ENCODE peak calls at places on chromosomes 3 and 15, in seven cellular contexts. One of them, this sample, is unnamed.
A peak's percentile ranks its signal among the peaks of the same experiment; 100 is the strongest.

GRCh38 chr3:42070089-42070885 is 20.9 kb upstream of the TRAK1 start:
- DNase-seq in cardiac septum: no peak
- DNase-seq in CD8-positive, alpha-beta T cell: no peak
- DNase-seq in AG09309: no peak
- DNase-seq in ELF-1: no peak
- DNase-seq in NCI-H510A: no peak
- DNase-seq in Caki2: no peak
- DNase-seq in this sample: no peak

GRCh38 chr15:37880009-37880834 is 54.2 kb upstream of the TMCO5A start:
- DNase-seq in cardiac septum: no peak
- DNase-seq in CD8-positive, alpha-beta T cell: no peak
- DNase-seq in AG09309: no peak
- DNase-seq in ELF-1: peak; percentile 17
- DNase-seq in NCI-H510A: no peak
- DNase-seq in Caki2: peak; percentile 50
- DNase-seq in this sample: no peak

GRCh38 chr3:38500688-38501417 is 4.7 kb downstream of the EXOG start:
- DNase-seq in cardiac septum: no peak
- DNase-seq in CD8-positive, alpha-beta T cell: no peak
- DNase-seq in AG09309: no peak
- DNase-seq in ELF-1: no peak
- DNase-seq in NCI-H510A: no peak
- DNase-seq in Caki2: no peak
- DNase-seq in this sample: no peak

GRCh38 chr15:92832992-92833438 is 67.1 kb upstream of the CHD2 start:
- DNase-seq in cardiac septum: no peak
- DNase-seq in CD8-positive, alpha-beta T cell: no peak
- DNase-seq in AG09309: no peak
- DNase-seq in ELF-1: no peak
- DNase-seq in NCI-H510A: no peak
- DNase-seq in Caki2: no peak
- DNase-seq in this sample: peak; percentile 24

GRCh38 chr15:79562538-79563298 is 130.6 kb downstream of the MINAR1 start:
- DNase-seq in cardiac septum: no peak
- DNase-seq in CD8-positive, alpha-beta T cell: no peak
- DNase-seq in AG09309: no peak
- DNase-seq in ELF-1: no peak
- DNase-seq in NCI-H510A: no peak
- DNase-seq in Caki2: no peak
- DNase-seq in this sample: no peak

GRCh38 chr3:23776352-23776891 is 29.3 kb upstream of the UBE2E1 start:
- DNase-seq in cardiac septum: no peak
- DNase-seq in CD8-positive, alpha-beta T cell: no peak
- DNase-seq in AG09309: peak; percentile 62
- DNase-seq in ELF-1: no peak
- DNase-seq in NCI-H510A: no peak
- DNase-seq in Caki2: no peak
- DNase-seq in this sample: no peak

GRCh38 chr15:29838352-29839010 is 16.2 kb upstream of the TJP1 start:
- DNase-seq in cardiac septum: no peak
- DNase-seq in CD8-positive, alpha-beta T cell: no peak
- DNase-seq in AG09309: no peak
- DNase-seq in ELF-1: no peak
- DNase-seq in NCI-H510A: no peak
- DNase-seq in Caki2: no peak
- DNase-seq in this sample: no peak

GRCh38 chr3:3196148-3196861 is 16.8 kb upstream of the CRBN start:
- DNase-seq in cardiac septum: no peak
- DNase-seq in CD8-positive, alpha-beta T cell: no peak
- DNase-seq in AG09309: no peak
- DNase-seq in ELF-1: peak; percentile 21
- DNase-seq in NCI-H510A: no peak
- DNase-seq in Caki2: no peak
- DNase-seq in this sample: no peak

GRCh38 chr3:186724911-186725310 is 7.8 kb downstream of the KNG1 start:
- DNase-seq in cardiac septum: no peak
- DNase-seq in CD8-positive, alpha-beta T cell: no peak
- DNase-seq in AG09309: no peak
- DNase-seq in ELF-1: peak; percentile 92
- DNase-seq in NCI-H510A: no peak
- DNase-seq in Caki2: no peak
- DNase-seq in this sample: no peak

GRCh38 chr3:162161595-162161994 is 665.0 kb downstream of the OTOL1 start:
- DNase-seq in cardiac septum: no peak
- DNase-seq in CD8-positive, alpha-beta T cell: no peak
- DNase-seq in AG09309: no peak
- DNase-seq in ELF-1: no peak
- DNase-seq in NCI-H510A: no peak
- DNase-seq in Caki2: no peak
- DNase-seq in this sample: no peak

GRCh38 chr15:64905119-64905831 is 6.4 kb upstream of the ANKDD1A start:
- DNase-seq in cardiac septum: peak; percentile 92
- DNase-seq in CD8-positive, alpha-beta T cell: peak; percentile 60
- DNase-seq in AG09309: no peak
- DNase-seq in ELF-1: peak; percentile 97
- DNase-seq in NCI-H510A: no peak
- DNase-seq in Caki2: no peak
- DNase-seq in this sample: peak; percentile 74

GRCh38 chr15:29822100-29822684 is at the start of gene TJP1:
- DNase-seq in cardiac septum: peak; percentile 88
- DNase-seq in CD8-positive, alpha-beta T cell: no peak
- DNase-seq in AG09309: no peak
- DNase-seq in ELF-1: no peak
- DNase-seq in NCI-H510A: peak; percentile 25
- DNase-seq in Caki2: peak; percentile 78
- DNase-seq in this sample: no peak

GRCh38 chr3:154081305-154081704 is 39.9 kb upstream of the ARHGEF26 start:
- DNase-seq in cardiac septum: no peak
- DNase-seq in CD8-positive, alpha-beta T cell: no peak
- DNase-seq in AG09309: no peak
- DNase-seq in ELF-1: no peak
- DNase-seq in NCI-H510A: no peak
- DNase-seq in Caki2: no peak
- DNase-seq in this sample: no peak

GRCh38 chr3:24101676-24102168 is 156.6 kb downstream of the NR1D2 start:
- DNase-seq in cardiac septum: no peak
- DNase-seq in CD8-positive, alpha-beta T cell: no peak
- DNase-seq in AG09309: no peak
- DNase-seq in ELF-1: no peak
- DNase-seq in NCI-H510A: no peak
- DNase-seq in Caki2: no peak
- DNase-seq in this sample: no peak

GRCh38 chr15:100229181-100230163 is 112.3 kb downstream of the ADAMTS17 start:
- DNase-seq in cardiac septum: no peak
- DNase-seq in CD8-positive, alpha-beta T cell: no peak
- DNase-seq in AG09309: no peak
- DNase-seq in ELF-1: no peak
- DNase-seq in NCI-H510A: no peak
- DNase-seq in Caki2: no peak
- DNase-seq in this sample: no peak

GRCh38 chr3:48899298-48899697 is 616 bp upstream of the SLC25A20 start:
- DNase-seq in cardiac septum: no peak
- DNase-seq in CD8-positive, alpha-beta T cell: no peak
- DNase-seq in AG09309: no peak
- DNase-seq in ELF-1: no peak
- DNase-seq in NCI-H510A: no peak
- DNase-seq in Caki2: no peak
- DNase-seq in this sample: peak; percentile 12

GRCh38 chr15:91855684-91856553 is 2.4 kb downstream of the SLCO3A1 start:
- DNase-seq in cardiac septum: no peak
- DNase-seq in CD8-positive, alpha-beta T cell: no peak
- DNase-seq in AG09309: no peak
- DNase-seq in ELF-1: peak; percentile 75
- DNase-seq in NCI-H510A: peak; percentile 74
- DNase-seq in Caki2: peak; percentile 77
- DNase-seq in this sample: no peak

GRCh38 chr15:35622641-35623340 is 76.8 kb upstream of the DPH6 start:
- DNase-seq in cardiac septum: no peak
- DNase-seq in CD8-positive, alpha-beta T cell: no peak
- DNase-seq in AG09309: no peak
- DNase-seq in ELF-1: no peak
- DNase-seq in NCI-H510A: no peak
- DNase-seq in Caki2: no peak
- DNase-seq in this sample: no peak

GRCh38 chr3:42652611-42653302 is 740 bp upstream of the ZBTB47 start:
- DNase-seq in cardiac septum: peak; percentile 91
- DNase-seq in CD8-positive, alpha-beta T cell: no peak
- DNase-seq in AG09309: no peak
- DNase-seq in ELF-1: peak; percentile 66
- DNase-seq in NCI-H510A: no peak
- DNase-seq in Caki2: peak; percentile 72
- DNase-seq in this sample: no peak

GRCh38 chr3:2770451-2770850 is 339.7 kb downstream of the IL5RA start:
- DNase-seq in cardiac septum: no peak
- DNase-seq in CD8-positive, alpha-beta T cell: no peak
- DNase-seq in AG09309: no peak
- DNase-seq in ELF-1: peak; percentile 53
- DNase-seq in NCI-H510A: no peak
- DNase-seq in Caki2: peak; percentile 71
- DNase-seq in this sample: no peak